ENCODE peak calls at places on chromosomes 16 and 17, in eight cellular contexts. One of them, this sample, is unnamed.

GRCh38 chr16:56989988-56990387 is 631 bp downstream of the NLRC5 start:
- DNase-seq in transverse colon: peak; percentile 4
- DNase-seq in neural progenitor cell: no peak
- DNase-seq in iris pigment epithelial cell: no peak
- DNase-seq in stimulated activated naive CD8-positive, alpha-beta T cell treated with anti-CD3 and anti-CD28 coated beads, Interleukin-15, amount 100 ng/mL, for 72 hours: no peak
- DNase-seq in GF-D8: no peak
- DNase-seq in heart left ventricle: no peak
- DNase-seq in NCI-H446: no peak
- DNase-seq in this sample: no peak

GRCh38 chr16:88694221-88695087 is 8.1 kb upstream of the SNAI3 start:
- DNase-seq in transverse colon: no peak
- DNase-seq in neural progenitor cell: no peak
- DNase-seq in iris pigment epithelial cell: no peak
- DNase-seq in stimulated activated naive CD8-positive, alpha-beta T cell treated with anti-CD3 and anti-CD28 coated beads, Interleukin-15, amount 100 ng/mL, for 72 hours: no peak
- DNase-seq in GF-D8: no peak
- DNase-seq in heart left ventricle: no peak
- DNase-seq in NCI-H446: no peak
- DNase-seq in this sample: no peak

GRCh38 chr17:64533784-64534183 is 27.0 kb downstream of the CEP95 start:
- DNase-seq in transverse colon: no peak
- DNase-seq in neural progenitor cell: no peak
- DNase-seq in iris pigment epithelial cell: no peak
- DNase-seq in stimulated activated naive CD8-positive, alpha-beta T cell treated with anti-CD3 and anti-CD28 coated beads, Interleukin-15, amount 100 ng/mL, for 72 hours: no peak
- DNase-seq in GF-D8: no peak
- DNase-seq in heart left ventricle: no peak
- DNase-seq in NCI-H446: no peak
- DNase-seq in this sample: no peak

GRCh38 chr17:32746698-32747097 is 130.2 kb downstream of the MYO1D start:
- DNase-seq in transverse colon: no peak
- DNase-seq in neural progenitor cell: no peak
- DNase-seq in iris pigment epithelial cell: peak; percentile 87
- DNase-seq in stimulated activated naive CD8-positive, alpha-beta T cell treated with anti-CD3 and anti-CD28 coated beads, Interleukin-15, amount 100 ng/mL, for 72 hours: no peak
- DNase-seq in GF-D8: no peak
- DNase-seq in heart left ventricle: no peak
- DNase-seq in NCI-H446: no peak
- DNase-seq in this sample: no peak

GRCh38 chr17:73669771-73670170 is 25.5 kb upstream of the SDK2 start:
- DNase-seq in transverse colon: no peak
- DNase-seq in neural progenitor cell: no peak
- DNase-seq in iris pigment epithelial cell: no peak
- DNase-seq in stimulated activated naive CD8-positive, alpha-beta T cell treated with anti-CD3 and anti-CD28 coated beads, Interleukin-15, amount 100 ng/mL, for 72 hours: no peak
- DNase-seq in GF-D8: no peak
- DNase-seq in heart left ventricle: no peak
- DNase-seq in NCI-H446: no peak
- DNase-seq in this sample: no peak

GRCh38 chr16:75250089-75250808 is 1.2 kb downstream of the BCAR1 start:
- DNase-seq in transverse colon: peak; percentile 81
- DNase-seq in neural progenitor cell: no peak
- DNase-seq in iris pigment epithelial cell: no peak
- DNase-seq in stimulated activated naive CD8-positive, alpha-beta T cell treated with anti-CD3 and anti-CD28 coated beads, Interleukin-15, amount 100 ng/mL, for 72 hours: no peak
- DNase-seq in GF-D8: no peak
- DNase-seq in heart left ventricle: peak; percentile 76
- DNase-seq in NCI-H446: no peak
- DNase-seq in this sample: no peak

GRCh38 chr16:4477966-4478365 is 1.8 kb downstream of the HMOX2 start:
- DNase-seq in transverse colon: no peak
- DNase-seq in neural progenitor cell: peak; percentile 47
- DNase-seq in iris pigment epithelial cell: peak; percentile 67
- DNase-seq in stimulated activated naive CD8-positive, alpha-beta T cell treated with anti-CD3 and anti-CD28 coated beads, Interleukin-15, amount 100 ng/mL, for 72 hours: no peak
- DNase-seq in GF-D8: no peak
- DNase-seq in heart left ventricle: no peak
- DNase-seq in NCI-H446: no peak
- DNase-seq in this sample: no peak

GRCh38 chr17:28693866-28694265 is 17.8 kb downstream of the PROCA1 start:
- DNase-seq in transverse colon: no peak
- DNase-seq in neural progenitor cell: no peak
- DNase-seq in iris pigment epithelial cell: no peak
- DNase-seq in stimulated activated naive CD8-positive, alpha-beta T cell treated with anti-CD3 and anti-CD28 coated beads, Interleukin-15, amount 100 ng/mL, for 72 hours: no peak
- DNase-seq in GF-D8: no peak
- DNase-seq in heart left ventricle: no peak
- DNase-seq in NCI-H446: no peak
- DNase-seq in this sample: no peak

GRCh38 chr16:64094170-64094960 is 1027.5 kb downstream of the CDH11 start:
- DNase-seq in transverse colon: no peak
- DNase-seq in neural progenitor cell: peak; percentile 58
- DNase-seq in iris pigment epithelial cell: peak; percentile 65
- DNase-seq in stimulated activated naive CD8-positive, alpha-beta T cell treated with anti-CD3 and anti-CD28 coated beads, Interleukin-15, amount 100 ng/mL, for 72 hours: no peak
- DNase-seq in GF-D8: no peak
- DNase-seq in heart left ventricle: no peak
- DNase-seq in NCI-H446: no peak
- DNase-seq in this sample: no peak

GRCh38 chr16:12110361-12111107 is 134.0 kb downstream of the SNX29 start:
- DNase-seq in transverse colon: no peak
- DNase-seq in neural progenitor cell: no peak
- DNase-seq in iris pigment epithelial cell: no peak
- DNase-seq in stimulated activated naive CD8-positive, alpha-beta T cell treated with anti-CD3 and anti-CD28 coated beads, Interleukin-15, amount 100 ng/mL, for 72 hours: no peak
- DNase-seq in GF-D8: no peak
- DNase-seq in heart left ventricle: no peak
- DNase-seq in NCI-H446: no peak
- DNase-seq in this sample: no peak

GRCh38 chr17:1573932-1574696 is 11.5 kb upstream of the PITPNA start:
- DNase-seq in transverse colon: peak; percentile 89
- DNase-seq in neural progenitor cell: peak; percentile 85
- DNase-seq in iris pigment epithelial cell: peak; percentile 59
- DNase-seq in stimulated activated naive CD8-positive, alpha-beta T cell treated with anti-CD3 and anti-CD28 coated beads, Interleukin-15, amount 100 ng/mL, for 72 hours: peak; percentile 83
- DNase-seq in GF-D8: peak; percentile 34
- DNase-seq in heart left ventricle: peak; percentile 93
- DNase-seq in NCI-H446: peak; percentile 37
- DNase-seq in this sample: peak; percentile 50

GRCh38 chr16:69522732-69523404 is 42.9 kb upstream of the NFAT5 start:
- DNase-seq in transverse colon: no peak
- DNase-seq in neural progenitor cell: no peak
- DNase-seq in iris pigment epithelial cell: no peak
- DNase-seq in stimulated activated naive CD8-positive, alpha-beta T cell treated with anti-CD3 and anti-CD28 coated beads, Interleukin-15, amount 100 ng/mL, for 72 hours: peak; percentile 33
- DNase-seq in GF-D8: no peak
- DNase-seq in heart left ventricle: no peak
- DNase-seq in NCI-H446: no peak
- DNase-seq in this sample: no peak

GRCh38 chr16:77273815-77274214 is 74.6 kb downstream of the SYCE1L start:
- DNase-seq in transverse colon: no peak
- DNase-seq in neural progenitor cell: no peak
- DNase-seq in iris pigment epithelial cell: peak; percentile 44
- DNase-seq in stimulated activated naive CD8-positive, alpha-beta T cell treated with anti-CD3 and anti-CD28 coated beads, Interleukin-15, amount 100 ng/mL, for 72 hours: no peak
- DNase-seq in GF-D8: peak; percentile 39
- DNase-seq in heart left ventricle: no peak
- DNase-seq in NCI-H446: no peak
- DNase-seq in this sample: no peak

GRCh38 chr16:78081341-78081740 is 18.1 kb upstream of the WWOX start:
- DNase-seq in transverse colon: no peak
- DNase-seq in neural progenitor cell: no peak
- DNase-seq in iris pigment epithelial cell: no peak
- DNase-seq in stimulated activated naive CD8-positive, alpha-beta T cell treated with anti-CD3 and anti-CD28 coated beads, Interleukin-15, amount 100 ng/mL, for 72 hours: no peak
- DNase-seq in GF-D8: no peak
- DNase-seq in heart left ventricle: no peak
- DNase-seq in NCI-H446: no peak
- DNase-seq in this sample: no peak

GRCh38 chr17:73436966-73437365 is 125.2 kb upstream of the CDC42EP4 start:
- DNase-seq in transverse colon: no peak
- DNase-seq in neural progenitor cell: no peak
- DNase-seq in iris pigment epithelial cell: no peak
- DNase-seq in stimulated activated naive CD8-positive, alpha-beta T cell treated with anti-CD3 and anti-CD28 coated beads, Interleukin-15, amount 100 ng/mL, for 72 hours: no peak
- DNase-seq in GF-D8: no peak
- DNase-seq in heart left ventricle: no peak
- DNase-seq in NCI-H446: no peak
- DNase-seq in this sample: no peak

GRCh38 chr16:81629896-81630631 is 149.0 kb upstream of the PLCG2 start:
- DNase-seq in transverse colon: no peak
- DNase-seq in neural progenitor cell: no peak
- DNase-seq in iris pigment epithelial cell: no peak
- DNase-seq in stimulated activated naive CD8-positive, alpha-beta T cell treated with anti-CD3 and anti-CD28 coated beads, Interleukin-15, amount 100 ng/mL, for 72 hours: no peak
- DNase-seq in GF-D8: no peak
- DNase-seq in heart left ventricle: no peak
- DNase-seq in NCI-H446: no peak
- DNase-seq in this sample: no peak

GRCh38 chr17:44198721-44199552 is 747 bp downstream of the ATXN7L3 start:
- DNase-seq in transverse colon: peak; percentile 73
- DNase-seq in neural progenitor cell: peak; percentile 89
- DNase-seq in iris pigment epithelial cell: peak; percentile 39
- DNase-seq in stimulated activated naive CD8-positive, alpha-beta T cell treated with anti-CD3 and anti-CD28 coated beads, Interleukin-15, amount 100 ng/mL, for 72 hours: peak; percentile 63
- DNase-seq in GF-D8: no peak
- DNase-seq in heart left ventricle: peak; percentile 77
- DNase-seq in NCI-H446: no peak
- DNase-seq in this sample: peak; percentile 27

GRCh38 chr16:53848277-53848942 is 144.5 kb downstream of the FTO start:
- DNase-seq in transverse colon: no peak
- DNase-seq in neural progenitor cell: no peak
- DNase-seq in iris pigment epithelial cell: no peak
- DNase-seq in stimulated activated naive CD8-positive, alpha-beta T cell treated with anti-CD3 and anti-CD28 coated beads, Interleukin-15, amount 100 ng/mL, for 72 hours: no peak
- DNase-seq in GF-D8: no peak
- DNase-seq in heart left ventricle: no peak
- DNase-seq in NCI-H446: no peak
- DNase-seq in this sample: no peak

GRCh38 chr16:85401370-85401916 is 211.7 kb upstream of the GSE1 start:
- DNase-seq in transverse colon: no peak
- DNase-seq in neural progenitor cell: no peak
- DNase-seq in iris pigment epithelial cell: no peak
- DNase-seq in stimulated activated naive CD8-positive, alpha-beta T cell treated with anti-CD3 and anti-CD28 coated beads, Interleukin-15, amount 100 ng/mL, for 72 hours: no peak
- DNase-seq in GF-D8: no peak
- DNase-seq in heart left ventricle: no peak
- DNase-seq in NCI-H446: no peak
- DNase-seq in this sample: no peak

GRCh38 chr17:19335951-19336631 is 26.4 kb downstream of the B9D1 start:
- DNase-seq in transverse colon: no peak
- DNase-seq in neural progenitor cell: no peak
- DNase-seq in iris pigment epithelial cell: no peak
- DNase-seq in stimulated activated naive CD8-positive, alpha-beta T cell treated with anti-CD3 and anti-CD28 coated beads, Interleukin-15, amount 100 ng/mL, for 72 hours: no peak
- DNase-seq in GF-D8: no peak
- DNase-seq in heart left ventricle: no peak
- DNase-seq in NCI-H446: no peak
- DNase-seq in this sample: no peak

GRCh38 chr17:64622931-64623654 is 39.0 kb downstream of the SMURF2 start:
- DNase-seq in transverse colon: no peak
- DNase-seq in neural progenitor cell: no peak
- DNase-seq in iris pigment epithelial cell: peak; percentile 90
- DNase-seq in stimulated activated naive CD8-positive, alpha-beta T cell treated with anti-CD3 and anti-CD28 coated beads, Interleukin-15, amount 100 ng/mL, for 72 hours: no peak
- DNase-seq in GF-D8: no peak
- DNase-seq in heart left ventricle: no peak
- DNase-seq in NCI-H446: no peak
- DNase-seq in this sample: no peak

GRCh38 chr16:54362801-54363200 is 76.2 kb upstream of the IRX3 start:
- DNase-seq in transverse colon: no peak
- DNase-seq in neural progenitor cell: no peak
- DNase-seq in iris pigment epithelial cell: no peak
- DNase-seq in stimulated activated naive CD8-positive, alpha-beta T cell treated with anti-CD3 and anti-CD28 coated beads, Interleukin-15, amount 100 ng/mL, for 72 hours: no peak
- DNase-seq in GF-D8: no peak
- DNase-seq in heart left ventricle: no peak
- DNase-seq in NCI-H446: no peak
- DNase-seq in this sample: no peak

GRCh38 chr16:87065781-87066694 is 251.2 kb downstream of the C16orf95 start:
- DNase-seq in transverse colon: no peak
- DNase-seq in neural progenitor cell: no peak
- DNase-seq in iris pigment epithelial cell: no peak
- DNase-seq in stimulated activated naive CD8-positive, alpha-beta T cell treated with anti-CD3 and anti-CD28 coated beads, Interleukin-15, amount 100 ng/mL, for 72 hours: no peak
- DNase-seq in GF-D8: no peak
- DNase-seq in heart left ventricle: no peak
- DNase-seq in NCI-H446: no peak
- DNase-seq in this sample: no peak

GRCh38 chr17:10622610-10623485 is 34.3 kb downstream of the MYH3 start:
- DNase-seq in transverse colon: no peak
- DNase-seq in neural progenitor cell: no peak
- DNase-seq in iris pigment epithelial cell: no peak
- DNase-seq in stimulated activated naive CD8-positive, alpha-beta T cell treated with anti-CD3 and anti-CD28 coated beads, Interleukin-15, amount 100 ng/mL, for 72 hours: no peak
- DNase-seq in GF-D8: no peak
- DNase-seq in heart left ventricle: no peak
- DNase-seq in NCI-H446: no peak
- DNase-seq in this sample: no peak

GRCh38 chr17:36524428-36524876 is 10.2 kb downstream of the MYO19 start:
- DNase-seq in transverse colon: no peak
- DNase-seq in neural progenitor cell: no peak
- DNase-seq in iris pigment epithelial cell: no peak
- DNase-seq in stimulated activated naive CD8-positive, alpha-beta T cell treated with anti-CD3 and anti-CD28 coated beads, Interleukin-15, amount 100 ng/mL, for 72 hours: no peak
- DNase-seq in GF-D8: no peak
- DNase-seq in heart left ventricle: no peak
- DNase-seq in NCI-H446: no peak
- DNase-seq in this sample: no peak

GRCh38 chr17:43015579-43015978 is 6.6 kb downstream of the VAT1 start:
- DNase-seq in transverse colon: no peak
- DNase-seq in neural progenitor cell: no peak
- DNase-seq in iris pigment epithelial cell: no peak
- DNase-seq in stimulated activated naive CD8-positive, alpha-beta T cell treated with anti-CD3 and anti-CD28 coated beads, Interleukin-15, amount 100 ng/mL, for 72 hours: no peak
- DNase-seq in GF-D8: no peak
- DNase-seq in heart left ventricle: peak; percentile 79
- DNase-seq in NCI-H446: no peak
- DNase-seq in this sample: no peak

GRCh38 chr16:13101828-13102227 is 200.4 kb downstream of the SHISA9 start:
- DNase-seq in transverse colon: no peak
- DNase-seq in neural progenitor cell: no peak
- DNase-seq in iris pigment epithelial cell: no peak
- DNase-seq in stimulated activated naive CD8-positive, alpha-beta T cell treated with anti-CD3 and anti-CD28 coated beads, Interleukin-15, amount 100 ng/mL, for 72 hours: no peak
- DNase-seq in GF-D8: no peak
- DNase-seq in heart left ventricle: no peak
- DNase-seq in NCI-H446: no peak
- DNase-seq in this sample: no peak

GRCh38 chr16:4351880-4352279 is 759 bp upstream of the PAM16 start:
- DNase-seq in transverse colon: no peak
- DNase-seq in neural progenitor cell: no peak
- DNase-seq in iris pigment epithelial cell: no peak
- DNase-seq in stimulated activated naive CD8-positive, alpha-beta T cell treated with anti-CD3 and anti-CD28 coated beads, Interleukin-15, amount 100 ng/mL, for 72 hours: no peak
- DNase-seq in GF-D8: no peak
- DNase-seq in heart left ventricle: no peak
- DNase-seq in NCI-H446: no peak
- DNase-seq in this sample: no peak

GRCh38 chr16:56675685-56676210 is 6.1 kb downstream of the MT1H start:
- DNase-seq in transverse colon: peak; percentile 19
- DNase-seq in neural progenitor cell: no peak
- DNase-seq in iris pigment epithelial cell: no peak
- DNase-seq in stimulated activated naive CD8-positive, alpha-beta T cell treated with anti-CD3 and anti-CD28 coated beads, Interleukin-15, amount 100 ng/mL, for 72 hours: peak; percentile 65
- DNase-seq in GF-D8: no peak
- DNase-seq in heart left ventricle: no peak
- DNase-seq in NCI-H446: no peak
- DNase-seq in this sample: peak; percentile 47

GRCh38 chr17:5499790-5500189 is 13.4 kb downstream of the MIS12 start:
- DNase-seq in transverse colon: no peak
- DNase-seq in neural progenitor cell: peak; percentile 75
- DNase-seq in iris pigment epithelial cell: no peak
- DNase-seq in stimulated activated naive CD8-positive, alpha-beta T cell treated with anti-CD3 and anti-CD28 coated beads, Interleukin-15, amount 100 ng/mL, for 72 hours: no peak
- DNase-seq in GF-D8: no peak
- DNase-seq in heart left ventricle: no peak
- DNase-seq in NCI-H446: no peak
- DNase-seq in this sample: no peak

GRCh38 chr17:16342979-16343378 is 10.3 kb downstream of the CENPV start:
- DNase-seq in transverse colon: no peak
- DNase-seq in neural progenitor cell: no peak
- DNase-seq in iris pigment epithelial cell: peak; percentile 66
- DNase-seq in stimulated activated naive CD8-positive, alpha-beta T cell treated with anti-CD3 and anti-CD28 coated beads, Interleukin-15, amount 100 ng/mL, for 72 hours: no peak
- DNase-seq in GF-D8: no peak
- DNase-seq in heart left ventricle: no peak
- DNase-seq in NCI-H446: peak; percentile 82
- DNase-seq in this sample: no peak

GRCh38 chr17:79883202-79883601 is 44.0 kb upstream of the CBX4 start:
- DNase-seq in transverse colon: no peak
- DNase-seq in neural progenitor cell: no peak
- DNase-seq in iris pigment epithelial cell: no peak
- DNase-seq in stimulated activated naive CD8-positive, alpha-beta T cell treated with anti-CD3 and anti-CD28 coated beads, Interleukin-15, amount 100 ng/mL, for 72 hours: no peak
- DNase-seq in GF-D8: no peak
- DNase-seq in heart left ventricle: no peak
- DNase-seq in NCI-H446: no peak
- DNase-seq in this sample: no peak

GRCh38 chr16:47643610-47644009 is 182.5 kb downstream of the PHKB start:
- DNase-seq in transverse colon: no peak
- DNase-seq in neural progenitor cell: no peak
- DNase-seq in iris pigment epithelial cell: peak; percentile 22
- DNase-seq in stimulated activated naive CD8-positive, alpha-beta T cell treated with anti-CD3 and anti-CD28 coated beads, Interleukin-15, amount 100 ng/mL, for 72 hours: no peak
- DNase-seq in GF-D8: no peak
- DNase-seq in heart left ventricle: no peak
- DNase-seq in NCI-H446: no peak
- DNase-seq in this sample: peak; percentile 5

GRCh38 chr17:74922694-74923537 is at the start of gene USH1G:
- DNase-seq in transverse colon: peak; percentile 17
- DNase-seq in neural progenitor cell: peak; percentile 47
- DNase-seq in iris pigment epithelial cell: no peak
- DNase-seq in stimulated activated naive CD8-positive, alpha-beta T cell treated with anti-CD3 and anti-CD28 coated beads, Interleukin-15, amount 100 ng/mL, for 72 hours: no peak
- DNase-seq in GF-D8: no peak
- DNase-seq in heart left ventricle: no peak
- DNase-seq in NCI-H446: no peak
- DNase-seq in this sample: no peak